ENCODE peak calls at places on chromosomes 2 and 18, in six cellular contexts. One of them, this sample, is unnamed.

GRCh38 chr2:218819103-218819502 is 12.5 kb downstream of the PRKAG3 start:
- DNase-seq in HEK293T: no peak
- DNase-seq in NCI-H1105: no peak
- DNase-seq in HepG2: no peak
- DNase-seq in stimulated activated CD8-positive, alpha-beta memory T cell treated with anti-CD3 and anti-CD28 coated beads, Interleukin-15, amount 100 ng/mL, for 24 hours: no peak
- DNase-seq in NCI-H1694 treated with DMSO at 0.1 percent for 48 hours: no peak
- DNase-seq in this sample: no peak

GRCh38 chr2:26054598-26055348 is 20.9 kb downstream of the RAB10 start:
- DNase-seq in HEK293T: no peak
- DNase-seq in NCI-H1105: no peak
- DNase-seq in HepG2: no peak
- DNase-seq in stimulated activated CD8-positive, alpha-beta memory T cell treated with anti-CD3 and anti-CD28 coated beads, Interleukin-15, amount 100 ng/mL, for 24 hours: no peak
- DNase-seq in NCI-H1694 treated with DMSO at 0.1 percent for 48 hours: no peak
- DNase-seq in this sample: no peak

GRCh38 chr18:73805991-73806390 is 341.6 kb downstream of the FBXO15 start:
- DNase-seq in HEK293T: no peak
- DNase-seq in NCI-H1105: no peak
- DNase-seq in HepG2: no peak
- DNase-seq in stimulated activated CD8-positive, alpha-beta memory T cell treated with anti-CD3 and anti-CD28 coated beads, Interleukin-15, amount 100 ng/mL, for 24 hours: no peak
- DNase-seq in NCI-H1694 treated with DMSO at 0.1 percent for 48 hours: no peak
- DNase-seq in this sample: no peak

GRCh38 chr2:112706170-112706664 is 14.6 kb upstream of the NT5DC4 start:
- DNase-seq in HEK293T: no peak
- DNase-seq in NCI-H1105: no peak
- DNase-seq in HepG2: no peak
- DNase-seq in stimulated activated CD8-positive, alpha-beta memory T cell treated with anti-CD3 and anti-CD28 coated beads, Interleukin-15, amount 100 ng/mL, for 24 hours: no peak
- DNase-seq in NCI-H1694 treated with DMSO at 0.1 percent for 48 hours: no peak
- DNase-seq in this sample: no peak

GRCh38 chr2:82013641-82014040 is 1709.1 kb upstream of the LRRTM1 start:
- DNase-seq in HEK293T: no peak
- DNase-seq in NCI-H1105: no peak
- DNase-seq in HepG2: no peak
- DNase-seq in stimulated activated CD8-positive, alpha-beta memory T cell treated with anti-CD3 and anti-CD28 coated beads, Interleukin-15, amount 100 ng/mL, for 24 hours: no peak
- DNase-seq in NCI-H1694 treated with DMSO at 0.1 percent for 48 hours: no peak
- DNase-seq in this sample: no peak

GRCh38 chr18:22705328-22705727 is 227.8 kb upstream of the RBBP8 start:
- DNase-seq in HEK293T: no peak
- DNase-seq in NCI-H1105: no peak
- DNase-seq in HepG2: no peak
- DNase-seq in stimulated activated CD8-positive, alpha-beta memory T cell treated with anti-CD3 and anti-CD28 coated beads, Interleukin-15, amount 100 ng/mL, for 24 hours: no peak
- DNase-seq in NCI-H1694 treated with DMSO at 0.1 percent for 48 hours: no peak
- DNase-seq in this sample: no peak

GRCh38 chr18:63111549-63112402 is 207.8 kb downstream of the BCL2 start:
- DNase-seq in HEK293T: no peak
- DNase-seq in NCI-H1105: peak; percentile 59
- DNase-seq in HepG2: no peak
- DNase-seq in stimulated activated CD8-positive, alpha-beta memory T cell treated with anti-CD3 and anti-CD28 coated beads, Interleukin-15, amount 100 ng/mL, for 24 hours: no peak
- DNase-seq in NCI-H1694 treated with DMSO at 0.1 percent for 48 hours: no peak
- DNase-seq in this sample: no peak

GRCh38 chr2:212032032-212032431 is 506.6 kb downstream of the ERBB4 start:
- DNase-seq in HEK293T: no peak
- DNase-seq in NCI-H1105: no peak
- DNase-seq in HepG2: no peak
- DNase-seq in stimulated activated CD8-positive, alpha-beta memory T cell treated with anti-CD3 and anti-CD28 coated beads, Interleukin-15, amount 100 ng/mL, for 24 hours: no peak
- DNase-seq in NCI-H1694 treated with DMSO at 0.1 percent for 48 hours: no peak
- DNase-seq in this sample: no peak

GRCh38 chr2:46803911-46804670 is 111.5 kb downstream of the MCFD2 start:
- DNase-seq in HEK293T: no peak
- DNase-seq in NCI-H1105: no peak
- DNase-seq in HepG2: no peak
- DNase-seq in stimulated activated CD8-positive, alpha-beta memory T cell treated with anti-CD3 and anti-CD28 coated beads, Interleukin-15, amount 100 ng/mL, for 24 hours: no peak
- DNase-seq in NCI-H1694 treated with DMSO at 0.1 percent for 48 hours: no peak
- DNase-seq in this sample: no peak

GRCh38 chr18:37176307-37176934 is 347.5 kb downstream of the KIAA1328 start:
- DNase-seq in HEK293T: no peak
- DNase-seq in NCI-H1105: no peak
- DNase-seq in HepG2: no peak
- DNase-seq in stimulated activated CD8-positive, alpha-beta memory T cell treated with anti-CD3 and anti-CD28 coated beads, Interleukin-15, amount 100 ng/mL, for 24 hours: no peak
- DNase-seq in NCI-H1694 treated with DMSO at 0.1 percent for 48 hours: no peak
- DNase-seq in this sample: no peak

GRCh38 chr2:223057545-223057944 is 5.6 kb downstream of the KCNE4 start:
- DNase-seq in HEK293T: no peak
- DNase-seq in NCI-H1105: no peak
- DNase-seq in HepG2: no peak
- DNase-seq in stimulated activated CD8-positive, alpha-beta memory T cell treated with anti-CD3 and anti-CD28 coated beads, Interleukin-15, amount 100 ng/mL, for 24 hours: no peak
- DNase-seq in NCI-H1694 treated with DMSO at 0.1 percent for 48 hours: no peak
- DNase-seq in this sample: no peak

GRCh38 chr2:69618362-69618761 is 25.2 kb downstream of the AAK1 start:
- DNase-seq in HEK293T: no peak
- DNase-seq in NCI-H1105: no peak
- DNase-seq in HepG2: no peak
- DNase-seq in stimulated activated CD8-positive, alpha-beta memory T cell treated with anti-CD3 and anti-CD28 coated beads, Interleukin-15, amount 100 ng/mL, for 24 hours: no peak
- DNase-seq in NCI-H1694 treated with DMSO at 0.1 percent for 48 hours: no peak
- DNase-seq in this sample: no peak

GRCh38 chr2:126429129-126429528 is 226.8 kb upstream of the GYPC start:
- DNase-seq in HEK293T: no peak
- DNase-seq in NCI-H1105: no peak
- DNase-seq in HepG2: no peak
- DNase-seq in stimulated activated CD8-positive, alpha-beta memory T cell treated with anti-CD3 and anti-CD28 coated beads, Interleukin-15, amount 100 ng/mL, for 24 hours: no peak
- DNase-seq in NCI-H1694 treated with DMSO at 0.1 percent for 48 hours: no peak
- DNase-seq in this sample: no peak

GRCh38 chr2:106094101-106094860 is 99.8 kb downstream of the UXS1 start:
- DNase-seq in HEK293T: no peak
- DNase-seq in NCI-H1105: no peak
- DNase-seq in HepG2: no peak
- DNase-seq in stimulated activated CD8-positive, alpha-beta memory T cell treated with anti-CD3 and anti-CD28 coated beads, Interleukin-15, amount 100 ng/mL, for 24 hours: no peak
- DNase-seq in NCI-H1694 treated with DMSO at 0.1 percent for 48 hours: no peak
- DNase-seq in this sample: no peak

GRCh38 chr2:32691678-32692077 is 63.8 kb downstream of the TTC27 start:
- DNase-seq in HEK293T: no peak
- DNase-seq in NCI-H1105: no peak
- DNase-seq in HepG2: no peak
- DNase-seq in stimulated activated CD8-positive, alpha-beta memory T cell treated with anti-CD3 and anti-CD28 coated beads, Interleukin-15, amount 100 ng/mL, for 24 hours: no peak
- DNase-seq in NCI-H1694 treated with DMSO at 0.1 percent for 48 hours: no peak
- DNase-seq in this sample: no peak

GRCh38 chr2:63047534-63048281 is 2.9 kb upstream of the OTX1 start:
- DNase-seq in HEK293T: no peak
- DNase-seq in NCI-H1105: no peak
- DNase-seq in HepG2: no peak
- DNase-seq in stimulated activated CD8-positive, alpha-beta memory T cell treated with anti-CD3 and anti-CD28 coated beads, Interleukin-15, amount 100 ng/mL, for 24 hours: no peak
- DNase-seq in NCI-H1694 treated with DMSO at 0.1 percent for 48 hours: no peak
- DNase-seq in this sample: no peak

GRCh38 chr2:172555272-172555521 is 693 bp upstream of the PDK1 start:
- DNase-seq in HEK293T: no peak
- DNase-seq in NCI-H1105: no peak
- DNase-seq in HepG2: no peak
- DNase-seq in stimulated activated CD8-positive, alpha-beta memory T cell treated with anti-CD3 and anti-CD28 coated beads, Interleukin-15, amount 100 ng/mL, for 24 hours: no peak
- DNase-seq in NCI-H1694 treated with DMSO at 0.1 percent for 48 hours: peak; percentile 63
- DNase-seq in this sample: no peak

GRCh38 chr2:45786831-45787357 is 135.4 kb downstream of the PRKCE start:
- DNase-seq in HEK293T: no peak
- DNase-seq in NCI-H1105: no peak
- DNase-seq in HepG2: no peak
- DNase-seq in stimulated activated CD8-positive, alpha-beta memory T cell treated with anti-CD3 and anti-CD28 coated beads, Interleukin-15, amount 100 ng/mL, for 24 hours: no peak
- DNase-seq in NCI-H1694 treated with DMSO at 0.1 percent for 48 hours: no peak
- DNase-seq in this sample: no peak

GRCh38 chr18:76452357-76452756 is 42.7 kb downstream of the ZNF516 start:
- DNase-seq in HEK293T: no peak
- DNase-seq in NCI-H1105: no peak
- DNase-seq in HepG2: no peak
- DNase-seq in stimulated activated CD8-positive, alpha-beta memory T cell treated with anti-CD3 and anti-CD28 coated beads, Interleukin-15, amount 100 ng/mL, for 24 hours: no peak
- DNase-seq in NCI-H1694 treated with DMSO at 0.1 percent for 48 hours: no peak
- DNase-seq in this sample: no peak

GRCh38 chr2:235745597-235745996 is 251.8 kb downstream of the AGAP1 start:
- DNase-seq in HEK293T: no peak
- DNase-seq in NCI-H1105: no peak
- DNase-seq in HepG2: no peak
- DNase-seq in stimulated activated CD8-positive, alpha-beta memory T cell treated with anti-CD3 and anti-CD28 coated beads, Interleukin-15, amount 100 ng/mL, for 24 hours: no peak
- DNase-seq in NCI-H1694 treated with DMSO at 0.1 percent for 48 hours: no peak
- DNase-seq in this sample: no peak

GRCh38 chr2:193894090-193894489 is 1699.4 kb upstream of the TMEFF2 start:
- DNase-seq in HEK293T: no peak
- DNase-seq in NCI-H1105: no peak
- DNase-seq in HepG2: no peak
- DNase-seq in stimulated activated CD8-positive, alpha-beta memory T cell treated with anti-CD3 and anti-CD28 coated beads, Interleukin-15, amount 100 ng/mL, for 24 hours: no peak
- DNase-seq in NCI-H1694 treated with DMSO at 0.1 percent for 48 hours: no peak
- DNase-seq in this sample: no peak

GRCh38 chr2:71716697-71717624 is 263.6 kb downstream of the DYSF start:
- DNase-seq in HEK293T: no peak
- DNase-seq in NCI-H1105: no peak
- DNase-seq in HepG2: peak; percentile 78
- DNase-seq in stimulated activated CD8-positive, alpha-beta memory T cell treated with anti-CD3 and anti-CD28 coated beads, Interleukin-15, amount 100 ng/mL, for 24 hours: no peak
- DNase-seq in NCI-H1694 treated with DMSO at 0.1 percent for 48 hours: no peak
- DNase-seq in this sample: no peak

GRCh38 chr2:241482556-241482955 is 25.8 kb downstream of the STK25 start:
- DNase-seq in HEK293T: no peak
- DNase-seq in NCI-H1105: no peak
- DNase-seq in HepG2: no peak
- DNase-seq in stimulated activated CD8-positive, alpha-beta memory T cell treated with anti-CD3 and anti-CD28 coated beads, Interleukin-15, amount 100 ng/mL, for 24 hours: no peak
- DNase-seq in NCI-H1694 treated with DMSO at 0.1 percent for 48 hours: no peak
- DNase-seq in this sample: no peak

GRCh38 chr2:156526950-156527636 is 90.9 kb downstream of the GPD2 start:
- DNase-seq in HEK293T: no peak
- DNase-seq in NCI-H1105: no peak
- DNase-seq in HepG2: no peak
- DNase-seq in stimulated activated CD8-positive, alpha-beta memory T cell treated with anti-CD3 and anti-CD28 coated beads, Interleukin-15, amount 100 ng/mL, for 24 hours: no peak
- DNase-seq in NCI-H1694 treated with DMSO at 0.1 percent for 48 hours: no peak
- DNase-seq in this sample: no peak

This sample was measured in Caco-2.